ENCODE peak calls at places on chromosome 4, in four cellular contexts. S is K562, Y is neuronal stem cell, R is PC-3. D is an unnamed sample. For H3K9me3, the result is how much of the 10 kb centered on the place peaks cover.

GRCh38 chr4:102564399-102564921 is 63.3 kb downstream of the NFKB1 start:
- DNase-seq in R (peak), S (no peak), Y (no peak), D (no peak)

GRCh38 chr4:16140520-16141249 is 56.9 kb upstream of the PROM1 start:
- DNase-seq in S (no peak), Y (no peak), R (peak), D (no peak)

GRCh38 chr4:111070390-111070789 is 447.5 kb upstream of the PITX2 start:
- DNase-seq in R (no peak), S (no peak), Y (no peak), D (no peak)

GRCh38 chr4:185202984-185203379 is 818 bp downstream of the CFAP97 start:
- DNase-seq in Y (no peak), R (no peak), S (no peak), D (no peak)

GRCh38 chr4:185779520-185779919 is 32.5 kb downstream of the SORBS2 start:
- DNase-seq in R (peak), Y (peak), S (no peak), D (no peak)

GRCh38 chr4:17398035-17398434 is 113.9 kb downstream of the QDPR start:
- DNase-seq in Y (no peak), R (no peak), S (no peak), D (no peak)

GRCh38 chr4:40264497-40264896 is 67.7 kb downstream of the RHOH start:
- DNase-seq in Y (no peak), S (no peak), R (no peak), D (no peak)

GRCh38 chr4:169658196-169658595 is 37.8 kb downstream of the CLCN3 start:
- DNase-seq in R (peak), Y (no peak), S (no peak), D (no peak)

GRCh38 chr4:40186665-40187014 is 10.2 kb upstream of the RHOH start:
- DNase-seq in Y (no peak), R (no peak), S (no peak), D (no peak)

GRCh38 chr4:10655968-10656367 is 28.6 kb downstream of the CLNK start:
- DNase-seq in Y (no peak), S (no peak), R (peak), D (no peak)

GRCh38 chr4:67927251-67927650 is 36.0 kb downstream of the TMPRSS11A start:
- DNase-seq in R (no peak), Y (no peak), S (no peak), D (no peak)

GRCh38 chr4:81523672-81524436 is 52.1 kb upstream of the RASGEF1B start:
- DNase-seq in S (no peak), Y (peak), R (no peak), D (no peak)

GRCh38 chr4:38204317-38205060 is 244.3 kb downstream of the PTTG2 start:
- DNase-seq in R (no peak), Y (no peak), S (no peak), D (no peak)

GRCh38 chr4:172173206-172173605 is 360.0 kb downstream of the GALNTL6 start:
- DNase-seq in R (no peak), S (no peak), Y (no peak), D (no peak)
- H2AFZ ChIP-seq in R (no peak), S (peak), Y (no peak), D (no peak)

GRCh38 chr4:156941940-156942548 is 29.6 kb downstream of the PDGFC start:
- DNase-seq in S (no peak), R (peak), Y (peak), D (no peak)
- H3K4me2 ChIP-seq in S (no peak), R (peak), Y (peak), D (no peak)

GRCh38 chr4:116015549-116015948 is 902.1 kb upstream of the NDST4 start:
- DNase-seq in Y (no peak), R (no peak), S (no peak), D (no peak)

GRCh38 chr4:116016201-116016600 is 902.8 kb upstream of the NDST4 start:
- DNase-seq in S (no peak), Y (no peak), R (peak), D (peak)

GRCh38 chr4:116020141-116020722 is 906.8 kb upstream of the NDST4 start:
- DNase-seq in R (no peak), Y (no peak), S (no peak), D (no peak)

GRCh38 chr4:116018831-116019230 is 905.4 kb upstream of the NDST4 start:
- DNase-seq in S (no peak), Y (no peak), R (peak), D (no peak)

DNA sequence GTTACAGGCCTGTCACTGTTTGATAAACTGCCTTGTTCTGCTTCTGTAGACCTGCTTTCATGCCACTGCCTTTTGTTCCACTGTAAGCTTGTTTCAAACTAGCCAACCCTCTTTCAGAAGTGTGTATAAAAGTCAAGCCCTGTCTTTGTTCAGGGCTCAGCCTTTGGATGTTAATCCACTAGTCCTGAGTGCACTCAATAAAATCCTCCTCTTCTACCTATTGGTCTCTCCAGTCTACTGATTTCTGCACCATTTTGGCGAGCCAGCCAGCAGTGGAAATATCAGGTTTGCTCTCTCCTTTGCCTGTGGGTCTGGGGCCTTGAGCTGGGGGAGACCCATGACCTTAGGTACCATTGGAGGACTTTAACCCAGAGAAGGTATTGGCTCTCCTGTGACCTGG is 901.6 kb upstream of the NDST4 start:
- DNase-seq in Y (no peak), R (no peak), S (no peak), D (no peak)
- H3K9me3 ChIP-seq in Y (under half), R (under half), S (under half), D (half or more)

GRCh38 chr4:87839309-87839946 is 6.7 kb downstream of the MEPE start:
- DNase-seq in R (peak), S (peak), Y (peak), D (peak)
- H2AFZ ChIP-seq in R (no peak), S (no peak), Y (peak), D (no peak)

DNA sequence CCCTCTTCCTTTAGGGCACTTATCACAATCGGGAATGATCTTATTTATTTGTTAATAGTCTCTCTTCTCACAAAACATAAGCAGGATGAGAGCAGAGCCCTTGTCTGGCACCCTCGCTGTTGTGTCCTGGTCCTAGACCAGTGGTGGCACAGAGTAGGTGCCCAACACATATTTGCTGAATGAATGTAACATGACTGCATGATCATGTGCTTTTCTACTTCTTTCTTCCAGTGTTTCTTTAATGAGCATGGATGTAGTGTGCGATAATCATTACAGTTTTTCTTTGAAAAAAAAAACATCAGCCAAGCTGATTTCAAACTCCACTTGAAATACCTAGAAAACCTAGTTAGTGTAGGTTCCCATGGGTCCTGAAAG is 164.1 kb downstream of the CHIC2 start:
- DNase-seq in R (no peak), Y (no peak), S (no peak), D (no peak)
- H3K4me2 ChIP-seq in R (no peak), Y (no peak), S (no peak), D (no peak)

DNA sequence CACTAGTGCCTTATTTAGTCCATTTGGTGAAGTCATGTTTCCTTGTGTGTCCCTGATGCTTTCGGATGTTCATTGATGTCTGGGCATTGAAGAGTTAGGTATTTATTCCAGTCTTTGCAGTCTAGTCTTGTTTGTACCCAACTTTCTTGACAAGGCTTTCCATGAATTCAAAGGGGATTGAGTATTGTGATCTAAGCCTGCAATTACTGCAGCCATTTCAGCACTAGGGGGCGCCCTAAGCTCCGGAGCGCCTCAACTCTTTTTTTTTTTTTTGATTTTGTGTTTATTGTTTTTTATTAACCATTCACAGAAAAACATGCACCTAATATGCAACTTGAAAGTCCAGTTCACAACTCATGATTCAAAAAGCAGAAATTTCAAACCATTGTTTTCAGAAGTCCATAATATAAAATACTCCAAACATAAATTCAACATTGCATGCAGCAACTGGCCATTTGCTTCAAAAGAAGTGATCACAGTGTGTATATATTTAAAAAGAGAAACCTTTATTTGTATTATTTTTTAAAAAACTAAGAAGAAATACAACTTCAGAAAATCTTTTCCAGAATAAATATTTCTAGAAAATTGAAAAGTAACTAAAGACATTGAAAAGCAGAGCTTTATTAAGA is 59.2 kb downstream of the PTPN13 start:
- DNase-seq in R (peak), Y (no peak), S (peak), D (peak)
- H3K9me3 ChIP-seq in R (under half), Y (half or more), S (under half), D (under half)

DNA sequence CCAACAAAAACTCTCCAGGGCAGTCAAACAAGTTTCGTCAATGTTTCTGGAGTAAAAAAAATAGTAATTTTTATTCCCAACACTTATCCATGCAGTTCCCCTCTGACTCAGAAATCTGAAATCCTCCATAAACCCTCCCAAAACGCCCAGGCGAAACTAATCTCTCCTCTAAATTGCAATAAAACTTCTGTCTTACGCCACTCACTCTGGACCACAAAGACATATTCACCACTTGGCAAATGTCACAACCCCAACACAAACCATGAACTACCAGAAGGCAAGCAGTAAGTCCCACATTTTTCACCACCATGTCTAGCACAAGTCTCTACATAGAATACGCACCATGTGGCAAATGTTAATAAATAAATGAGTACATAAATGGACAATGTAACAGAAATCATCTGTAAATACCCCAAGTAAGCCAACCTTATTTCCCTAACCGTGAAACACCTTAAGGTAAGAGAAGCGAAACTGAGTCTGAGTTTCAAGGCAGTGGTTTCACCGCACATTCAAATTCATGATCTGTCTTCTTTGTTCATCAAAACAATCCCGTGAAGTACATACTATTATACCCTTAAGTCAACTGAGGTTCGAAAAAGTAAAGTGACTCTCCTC is 1.6 kb downstream of the PAPSS1 start:
- DNase-seq in S (no peak), Y (no peak), R (peak), D (no peak)
- H2AFZ ChIP-seq in S (peak), Y (peak), R (no peak), D (no peak)

DNA sequence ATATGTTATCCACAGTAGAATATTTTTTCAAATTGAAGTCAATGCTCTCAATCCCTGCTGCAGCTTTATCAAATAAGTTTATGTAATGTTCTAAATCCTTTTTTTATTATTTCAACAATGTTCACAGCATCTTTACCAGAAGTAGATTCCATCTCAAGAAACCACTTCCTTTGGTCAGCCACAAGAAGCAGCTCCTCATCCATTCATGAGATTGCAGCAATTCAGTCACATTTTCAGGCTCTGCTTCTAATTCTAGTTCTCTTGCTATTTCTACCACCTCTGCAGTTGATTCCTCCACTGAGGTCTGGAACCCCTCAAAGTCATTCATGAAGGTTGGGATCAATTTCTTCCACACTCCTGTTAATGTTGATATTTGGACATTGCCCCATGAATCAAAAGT is 2301.3 kb upstream of the TENM3 start:
- DNase-seq in S (no peak), Y (no peak), R (no peak), D (peak)
- H3K4me2 ChIP-seq in S (no peak), Y (no peak), R (no peak), D (no peak)

DNA sequence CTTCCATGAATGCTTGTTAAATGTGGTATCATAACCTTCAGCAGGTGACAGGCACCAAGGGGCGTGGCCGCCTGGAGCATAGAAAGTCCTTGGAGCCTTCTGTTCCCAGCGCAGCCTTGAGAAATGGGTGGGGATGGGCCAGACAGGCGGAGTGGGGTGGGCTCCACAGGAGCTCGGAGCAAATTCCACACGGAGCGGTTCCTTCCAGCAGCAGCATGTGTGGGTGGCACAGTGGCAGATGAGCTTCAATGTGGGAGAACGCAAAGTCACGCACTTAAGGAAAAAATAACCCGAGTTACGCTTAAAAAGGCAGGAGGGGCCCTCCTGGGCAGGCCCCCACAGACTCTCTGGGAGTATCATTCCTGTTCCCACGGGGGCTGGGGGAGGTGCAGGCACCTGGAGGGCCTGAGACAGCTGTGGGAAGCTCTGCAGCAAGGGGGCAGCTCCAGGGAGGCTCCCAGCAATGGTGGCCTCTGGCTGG is 15.3 kb downstream of the TMEM271 start:
- DNase-seq in S (no peak), Y (no peak), R (no peak), D (no peak)
- H3K9me3 ChIP-seq in S (under half), Y (under half), R (under half), D (under half)